ENCODE peak calls at places on chromosomes 13 and 19, in eight cellular contexts. L is K562; M is CD8-positive, alpha-beta T cell; C is uterus; S is DND-41; V is thoracic aorta; Z is NT2/D1; T is right lobe of liver. K is an unnamed sample.

GRCh38 chr19:38929929-38930775 is at the start of gene SARS2:
- DNase-seq in L (peak; percentile 96), M (peak; percentile 90), C (peak; percentile 95), S (peak; percentile 92), V (peak; percentile 64), Z (peak; percentile 87), T (peak; percentile 94), K (peak; percentile 91)

GRCh38 chr19:30666301-30666803 is 294.2 kb downstream of the ZNF536 start:
- DNase-seq in L (peak; percentile 49), M (peak; percentile 13), C (peak; percentile 43), S (peak; percentile 56), V (no peak), Z (peak; percentile 20), T (no peak), K (no peak)

GRCh38 chr19:54439174-54439851 is 9.7 kb upstream of the LENG8 start:
- DNase-seq in L (peak; percentile 47), M (no peak), C (no peak), S (peak; percentile 45), V (no peak), Z (no peak), T (peak; percentile 36), K (no peak)

GRCh38 chr13:49457221-49457620 is 13.1 kb downstream of the SETDB2 start:
- DNase-seq in L (no peak), M (no peak), C (no peak), S (no peak), V (no peak), Z (no peak), T (no peak), K (no peak)

GRCh38 chr13:28583661-28584091 is 75.3 kb upstream of the POMP start:
- DNase-seq in L (peak; percentile 45), M (no peak), C (no peak), S (no peak), V (no peak), Z (no peak), T (no peak), K (no peak)

GRCh38 chr19:29666634-29667389 is 1.6 kb downstream of the PLEKHF1 start:
- DNase-seq in L (peak; percentile 58), M (no peak), C (peak; percentile 87), S (peak; percentile 39), V (no peak), Z (no peak), T (peak; percentile 66), K (peak; percentile 79)

GRCh38 chr13:37534181-37534580 is 64.4 kb downstream of the POSTN start:
- DNase-seq in L (no peak), M (no peak), C (no peak), S (no peak), V (no peak), Z (no peak), T (no peak), K (no peak)

GRCh38 chr19:54041969-54042606 is 21.6 kb downstream of the VSTM1 start:
- DNase-seq in L (no peak), M (no peak), C (no peak), S (no peak), V (no peak), Z (no peak), T (no peak), K (no peak)

GRCh38 chr13:102933076-102933922 is 87.5 kb downstream of the ERCC5 start:
- DNase-seq in L (no peak), M (no peak), C (no peak), S (no peak), V (no peak), Z (no peak), T (no peak), K (no peak)

GRCh38 chr13:77222909-77223308 is 104.0 kb downstream of the MYCBP2 start:
- DNase-seq in L (no peak), M (no peak), C (no peak), S (no peak), V (no peak), Z (no peak), T (no peak), K (no peak)

GRCh38 chr19:30160426-30160825 is 211.8 kb upstream of the ZNF536 start:
- DNase-seq in L (no peak), M (no peak), C (no peak), S (no peak), V (no peak), Z (no peak), T (no peak), K (no peak)

GRCh38 chr19:19110410-19111137 is 27.7 kb downstream of the TMEM161A start:
- DNase-seq in L (no peak), M (no peak), C (no peak), S (no peak), V (no peak), Z (no peak), T (no peak), K (no peak)

GRCh38 chr19:34365463-34366401 is 736 bp downstream of the GPI start:
- DNase-seq in L (peak; percentile 68), M (no peak), C (peak; percentile 35), S (peak; percentile 30), V (no peak), Z (no peak), T (peak; percentile 75), K (peak; percentile 57)

GRCh38 chr19:34368338-34368737 is 3.3 kb downstream of the GPI start:
- DNase-seq in L (no peak), M (no peak), C (no peak), S (no peak), V (no peak), Z (no peak), T (no peak), K (no peak)

GRCh38 chr19:34367424-34367957 is 2.5 kb downstream of the GPI start:
- DNase-seq in L (no peak), M (no peak), C (no peak), S (no peak), V (no peak), Z (no peak), T (no peak), K (no peak)

GRCh38 chr19:34364830-34365462 is at the start of gene GPI:
- DNase-seq in L (peak; percentile 78), M (peak; percentile 56), C (peak; percentile 39), S (peak; percentile 66), V (no peak), Z (no peak), T (peak; percentile 77), K (peak; percentile 68)

GRCh38 chr19:34366670-34367423 is 1.9 kb downstream of the GPI start:
- DNase-seq in L (peak; percentile 40), M (no peak), C (no peak), S (no peak), V (no peak), Z (no peak), T (no peak), K (no peak)
- H3K4me1 ChIP-seq in L (peaks cover 45% of the 10 kb centered on the region), M (peaks cover 18% of the 10 kb centered on the region), C (peaks cover 7% of the 10 kb centered on the region), S (peaks cover 28% of the 10 kb centered on the region), V (peaks cover 11% of the 10 kb centered on the region), Z (no peaks in the 10 kb centered on the region), T (no peaks in the 10 kb centered on the region), K (peaks cover 71% of the 10 kb centered on the region)

GRCh38 chr13:41465215-41465907 is 8.0 kb downstream of the RGCC start:
- DNase-seq in L (peak; percentile 63), M (peak; percentile 80), C (no peak), S (peak; percentile 96), V (no peak), Z (no peak), T (no peak), K (peak; percentile 50)

GRCh38 chr13:41461527-41462124 is 4.3 kb downstream of the RGCC start:
- DNase-seq in L (no peak), M (no peak), C (no peak), S (no peak), V (no peak), Z (no peak), T (no peak), K (no peak)

GRCh38 chr13:41465965-41466364 is 8.6 kb downstream of the RGCC start:
- DNase-seq in L (peak; percentile 23), M (no peak), C (no peak), S (no peak), V (no peak), Z (no peak), T (no peak), K (no peak)

GRCh38 chr13:41462427-41462826 is 5.1 kb downstream of the RGCC start:
- DNase-seq in L (no peak), M (no peak), C (no peak), S (no peak), V (no peak), Z (no peak), T (no peak), K (no peak)

DNA sequence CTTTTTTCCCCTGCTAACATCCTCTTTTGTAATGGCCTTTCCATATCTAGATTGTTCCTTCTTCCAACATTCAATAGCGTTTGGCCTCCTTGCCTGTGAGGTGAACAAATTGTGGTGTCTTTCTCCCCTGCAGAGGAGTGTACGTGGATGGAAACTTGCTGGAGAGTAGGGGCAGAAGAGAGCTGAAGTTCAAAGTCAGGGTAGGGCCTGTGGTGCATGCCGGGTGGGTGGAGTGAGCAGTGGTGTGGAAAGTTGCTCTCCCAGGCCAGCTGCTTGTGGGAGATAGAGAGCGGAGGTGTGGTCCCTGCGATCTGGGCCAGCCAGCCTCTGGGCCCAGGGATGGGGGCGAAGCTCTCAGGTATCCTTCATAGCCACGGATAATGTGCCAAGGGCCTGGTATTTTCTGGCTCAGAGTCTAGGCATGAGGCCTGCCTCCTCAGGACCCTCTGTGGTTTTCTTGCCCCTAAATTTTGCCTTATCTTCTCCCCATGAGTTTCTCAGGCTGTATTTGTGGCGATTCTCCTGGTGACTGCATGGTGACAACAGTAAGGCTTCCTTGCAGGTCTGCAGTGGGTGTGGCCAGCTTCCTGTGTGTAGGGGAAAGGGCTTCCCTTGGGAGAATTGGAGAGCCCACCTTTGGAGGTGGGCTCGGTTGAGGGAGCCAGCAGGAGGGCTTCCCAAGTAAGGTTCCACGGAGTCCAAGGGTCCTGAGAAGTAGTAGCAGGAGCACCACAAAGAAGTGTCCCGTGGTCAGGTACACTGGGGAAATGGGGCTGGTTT is 6.7 kb downstream of the RGCC start:
- DNase-seq in L (peak; percentile 88), M (no peak), C (no peak), S (no peak), V (no peak), Z (no peak), T (no peak), K (no peak)
- H3K4me1 ChIP-seq in L (peaks cover 42% of the 10 kb centered on the region), M (peaks cover 91% of the 10 kb centered on the region), C (no peaks in the 10 kb centered on the region), S (peaks cover 46% of the 10 kb centered on the region), V (peaks cover 28% of the 10 kb centered on the region), Z (no peaks in the 10 kb centered on the region), T (no peaks in the 10 kb centered on the region), K (peaks cover 54% of the 10 kb centered on the region)

GRCh38 chr13:72620874-72621273 is 106.6 kb downstream of the MZT1 start:
- DNase-seq in L (no peak), M (no peak), C (no peak), S (no peak), V (no peak), Z (no peak), T (no peak), K (no peak)

DNA sequence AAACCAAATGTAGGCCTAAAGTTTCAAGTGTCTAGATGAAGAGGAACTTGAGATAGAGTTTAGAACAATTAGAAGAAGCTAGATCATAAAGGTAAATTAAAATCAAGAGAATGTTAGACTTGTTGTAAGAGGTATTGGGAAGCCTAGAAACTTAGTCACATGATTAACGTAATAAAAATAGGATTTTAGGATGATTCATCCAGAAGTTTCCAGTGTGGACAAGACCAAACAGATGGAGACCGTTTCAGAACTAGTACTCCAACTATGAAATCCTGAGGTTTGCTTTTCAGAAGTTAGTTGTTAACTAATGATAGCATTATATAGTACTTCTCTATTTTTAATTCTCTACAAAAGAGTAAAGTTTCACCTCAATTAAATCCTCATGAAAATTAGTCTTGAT is 104.9 kb downstream of the MZT1 start:
- DNase-seq in L (no peak), M (no peak), C (no peak), S (no peak), V (no peak), Z (no peak), T (no peak), K (no peak)
- H3K4me1 ChIP-seq in L (no peaks in the 10 kb centered on the region), M (no peaks in the 10 kb centered on the region), C (no peaks in the 10 kb centered on the region), S (no peaks in the 10 kb centered on the region), V (no peaks in the 10 kb centered on the region), Z (no peaks in the 10 kb centered on the region), T (no peaks in the 10 kb centered on the region), K (no peaks in the 10 kb centered on the region)

GRCh38 chr19:36054119-36054732 is at the start of gene THAP8:
- DNase-seq in L (peak; percentile 99), M (peak; percentile 100), C (peak; percentile 100), S (peak; percentile 100), V (peak; percentile 99), Z (peak; percentile 92), T (peak; percentile 100), K (peak; percentile 100)
- H3K4me1 ChIP-seq in L (peaks cover 5% of the 10 kb centered on the region), M (peaks cover 17% of the 10 kb centered on the region), C (peaks cover 7% of the 10 kb centered on the region), S (peaks cover 50% of the 10 kb centered on the region), V (peaks cover 10% of the 10 kb centered on the region), Z (peaks cover 9% of the 10 kb centered on the region), T (no peaks in the 10 kb centered on the region), K (peaks cover 21% of the 10 kb centered on the region)